ENCODE peak calls at places on chromosome 1, in four cellular contexts. V is OCI-LY7, H is hepatocyte, R is HCT116. Q is an unnamed sample.
A peak's percentile ranks its signal among the peaks of the same experiment; 100 is the strongest.

GRCh38 chr1:6172549-6172948 is 7.6 kb downstream of the CHD5 start:
- DNase-seq in H (no peak), R (no peak), V (no peak), Q (no peak)

GRCh38 chr1:154014154-154014910 is 23.8 kb downstream of the RPS27 start:
- DNase-seq in H (no peak), R (no peak), V (no peak), Q (no peak)

GRCh38 chr1:27380223-27380622 is 2.9 kb downstream of the CD164L2 start:
- DNase-seq in H (no peak), V (no peak), R (no peak), Q (no peak)

GRCh38 chr1:18929686-18930085 is 26.8 kb downstream of the IFFO2 start:
- DNase-seq in V (no peak), H (no peak), R (no peak), Q (no peak)

GRCh38 chr1:179369751-179370341 is 4.1 kb downstream of the AXDND1 start:
- DNase-seq in R (peak; percentile 57), V (peak; percentile 84), H (peak; percentile 81), Q (peak; percentile 75)

GRCh38 chr1:175162955-175163354 is 29.6 kb downstream of the KIAA0040 start:
- DNase-seq in H (no peak), V (no peak), R (no peak), Q (no peak)

GRCh38 chr1:94854458-94855306 is 34.5 kb downstream of the SLC44A3 start:
- DNase-seq in R (peak; percentile 86), H (peak; percentile 93), V (peak; percentile 77), Q (peak; percentile 93)

GRCh38 chr1:36367067-36367466 is 18.7 kb downstream of the STK40 start:
- DNase-seq in H (no peak), R (no peak), V (no peak), Q (no peak)

GRCh38 chr1:93556291-93556690 is 108.4 kb downstream of the FNBP1L start:
- DNase-seq in V (no peak), H (no peak), R (no peak), Q (no peak)

GRCh38 chr1:101338714-101339430 is 102.1 kb downstream of the S1PR1 start:
- DNase-seq in H (no peak), R (no peak), V (no peak), Q (no peak)

GRCh38 chr1:29835486-29836273 is 599.4 kb downstream of the PTPRU start:
- DNase-seq in H (no peak), R (no peak), V (no peak), Q (no peak)

GRCh38 chr1:46183119-46183842 is 7.0 kb upstream of the P3R3URF start:
- DNase-seq in V (no peak), R (peak; percentile 98), H (peak; percentile 90), Q (no peak)

GRCh38 chr1:223256034-223256433 is 107.9 kb downstream of the SUSD4 start:
- DNase-seq in H (no peak), R (no peak), V (no peak), Q (no peak)

GRCh38 chr1:60894121-60894520 is 188.2 kb upstream of the NFIA start:
- DNase-seq in V (no peak), R (no peak), H (no peak), Q (peak; percentile 51)

GRCh38 chr1:184052194-184052559 is 647 bp downstream of the TSEN15 start:
- DNase-seq in R (no peak), H (no peak), V (peak; percentile 21), Q (no peak)

GRCh38 chr1:165075725-165076370 is 280.7 kb downstream of the LMX1A start:
- DNase-seq in H (peak; percentile 53), R (no peak), V (peak; percentile 8), Q (peak; percentile 60)

GRCh38 chr1:225882699-225883615 is 777 bp upstream of the TMEM63A start:
- DNase-seq in R (no peak), H (peak; percentile 65), V (no peak), Q (peak; percentile 59)

GRCh38 chr1:245160976-245161375 is 6.2 kb downstream of the KIF26B start:
- DNase-seq in V (no peak), H (no peak), R (no peak), Q (no peak)

GRCh38 chr1:46622341-46622740 is 5.7 kb upstream of the MOB3C start:
- DNase-seq in V (peak; percentile 8), R (no peak), H (no peak), Q (no peak)

GRCh38 chr1:17089496-17089895 is 29.8 kb downstream of the PADI2 start:
- DNase-seq in R (no peak), H (no peak), V (no peak), Q (no peak)

GRCh38 chr1:236137285-236137852 is 5.0 kb upstream of the GPR137B start:
- DNase-seq in R (peak; percentile 8), H (no peak), V (no peak), Q (no peak)

GRCh38 chr1:172134087-172134731 is 286.3 kb upstream of the C1orf105 start:
- DNase-seq in H (no peak), R (no peak), V (no peak), Q (no peak)

GRCh38 chr1:217881607-217882332 is 250.6 kb downstream of the SPATA17 start:
- DNase-seq in V (no peak), R (no peak), H (no peak), Q (peak; percentile 15)

GRCh38 chr1:5717031-5717682 is 275.1 kb downstream of the NPHP4 start:
- DNase-seq in V (peak; percentile 53), H (no peak), R (no peak), Q (no peak)

GRCh38 chr1:200279810-200280411 is 129.9 kb downstream of the ZNF281 start:
- DNase-seq in H (peak; percentile 67), R (peak; percentile 55), V (peak; percentile 46), Q (peak; percentile 72)
- TF ChIP-seq EZH2phosphoT487 in H (no peak), R (no peak), V (no peak), Q (no peak)

GRCh38 chr1:3625151-3625907 is 514 bp downstream of the TPRG1L start:
- DNase-seq in R (no peak), H (peak; percentile 83), V (no peak), Q (peak; percentile 77)
- TF ChIP-seq EZH2phosphoT487 in R (no peak), H (no peak), V (no peak), Q (no peak)

GRCh38 chr1:230823421-230823820 is 44.9 kb downstream of the C1orf198 start:
- DNase-seq in V (no peak), R (no peak), H (no peak), Q (no peak)

GRCh38 chr1:230820568-230820967 is 47.8 kb downstream of the C1orf198 start:
- DNase-seq in H (no peak), R (no peak), V (no peak), Q (no peak)

GRCh38 chr1:230821346-230821745 is 47.0 kb downstream of the C1orf198 start:
- DNase-seq in R (no peak), H (no peak), V (no peak), Q (no peak)

GRCh38 chr1:230823835-230824485 is 44.4 kb downstream of the C1orf198 start:
- DNase-seq in H (peak; percentile 35), R (no peak), V (no peak), Q (no peak)

GRCh38 chr1:230822092-230822581 is 46.2 kb downstream of the C1orf198 start:
- DNase-seq in V (no peak), H (no peak), R (no peak), Q (no peak)
- TF ChIP-seq EZH2phosphoT487 in V (no peak), H (no peak), R (no peak), Q (no peak)

DNA sequence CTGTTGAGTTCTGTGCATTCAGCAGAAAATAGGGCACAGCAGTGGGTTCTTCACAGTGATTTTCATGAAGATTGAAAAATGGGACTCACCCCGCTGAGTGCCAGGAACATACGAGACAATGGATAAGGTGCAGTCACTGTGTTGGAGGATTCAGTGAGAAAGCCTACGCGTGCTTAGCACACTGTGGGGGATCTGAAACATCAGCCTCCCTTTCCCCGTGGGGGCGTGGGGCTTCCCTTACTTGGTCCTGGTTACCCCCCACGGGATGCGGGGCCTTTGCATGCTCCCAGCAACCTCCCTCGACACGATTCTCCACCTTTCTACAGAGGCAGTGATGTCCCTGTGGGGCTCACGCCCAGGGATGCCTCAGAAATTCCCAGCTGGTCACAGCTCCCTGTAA is 252.2 kb upstream of the C1orf174 start:
- DNase-seq in H (no peak), R (no peak), V (no peak), Q (no peak)
- TF ChIP-seq EZH2phosphoT487 in H (no peak), R (no peak), V (no peak), Q (no peak)

GRCh38 chr1:53510215-53510614 is 51.0 kb downstream of the DMRTB1 start:
- DNase-seq in H (no peak), R (no peak), V (no peak), Q (no peak)

GRCh38 chr1:53514436-53514835 is 55.2 kb downstream of the DMRTB1 start:
- DNase-seq in R (no peak), V (no peak), H (no peak), Q (no peak)

GRCh38 chr1:53511933-53512806 is 53.0 kb downstream of the DMRTB1 start:
- DNase-seq in V (no peak), H (no peak), R (no peak), Q (no peak)

GRCh38 chr1:53511323-53511932 is 52.2 kb downstream of the DMRTB1 start:
- DNase-seq in R (no peak), H (no peak), V (no peak), Q (no peak)

GRCh38 chr1:53512807-53513755 is 53.9 kb downstream of the DMRTB1 start:
- DNase-seq in V (no peak), R (no peak), H (no peak), Q (no peak)
- TF ChIP-seq EZH2phosphoT487 in V (no peak), R (no peak), H (no peak), Q (no peak)